ENCODE peak calls at places on chromosomes 2 and 18, in seven cellular contexts. U is left ventricle myocardium inferior; Q is tibial artery; L is foreskin fibroblast; D is heart left ventricle; J is CD8-positive, alpha-beta T cell; S is hepatocyte. M is an unnamed sample.

GRCh38 chr18:77141401-77142118 is 9.0 kb upstream of the MBP start:
- DNase-seq in J (no peak), S (no peak), L (no peak), Q (no peak), U (no peak), D (no peak), M (no peak)

GRCh38 chr2:183390109-183390508 is 265.9 kb downstream of the NUP35 start:
- DNase-seq in S (no peak), L (no peak), U (no peak), J (no peak), D (no peak), Q (no peak), M (no peak)

GRCh38 chr2:25308599-25308998 is 33.1 kb downstream of the DNMT3A start:
- DNase-seq in U (no peak), J (no peak), Q (no peak), S (no peak), L (no peak), D (no peak), M (no peak)

GRCh38 chr2:9287400-9288059 is 80.9 kb downstream of the ASAP2 start:
- DNase-seq in Q (no peak), L (peak; percentile 99), U (no peak), S (peak; percentile 24), J (no peak), D (no peak), M (no peak)

GRCh38 chr18:42196651-42197050 is 241.6 kb downstream of the PIK3C3 start:
- DNase-seq in J (no peak), U (no peak), Q (no peak), S (no peak), D (no peak), L (no peak), M (no peak)

GRCh38 chr2:236731767-236732580 is 162.3 kb downstream of the ACKR3 start:
- DNase-seq in U (peak; percentile 81), S (peak; percentile 72), L (no peak), J (no peak), D (peak; percentile 83), Q (peak; percentile 94), M (no peak)

GRCh38 chr18:25256439-25256838 is 95.5 kb downstream of the ZNF521 start:
- DNase-seq in J (no peak), S (no peak), D (no peak), U (no peak), L (no peak), Q (no peak), M (no peak)

GRCh38 chr18:44625367-44625766 is 55.3 kb upstream of the SETBP1 start:
- DNase-seq in J (no peak), U (no peak), Q (no peak), L (no peak), S (no peak), D (no peak), M (no peak)

GRCh38 chr2:112216158-112216557 is 38.7 kb downstream of the ZC3H8 start:
- DNase-seq in D (no peak), J (no peak), S (no peak), U (no peak), Q (no peak), L (no peak), M (no peak)

GRCh38 chr18:58267493-58267892 is 223.5 kb downstream of the NEDD4L start:
- DNase-seq in L (peak; percentile 26), S (no peak), Q (no peak), D (no peak), U (no peak), J (no peak), M (no peak)

GRCh38 chr2:64750001-64750816 is 96.5 kb upstream of the SERTAD2 start:
- DNase-seq in Q (peak; percentile 82), D (peak; percentile 55), J (peak; percentile 36), S (peak; percentile 74), L (peak; percentile 45), U (peak; percentile 48), M (peak; percentile 53)

GRCh38 chr2:240568678-240569522 is 616 bp downstream of the RNPEPL1 start:
- DNase-seq in S (peak; percentile 85), Q (peak; percentile 74), J (peak; percentile 64), U (peak; percentile 78), D (peak; percentile 85), L (peak; percentile 71), M (peak; percentile 61)

GRCh38 chr2:218317832-218318231 is 25.5 kb upstream of the TMBIM1 start:
- DNase-seq in D (no peak), U (no peak), S (no peak), Q (no peak), L (no peak), J (no peak), M (peak; percentile 75)

GRCh38 chr18:62418258-62418657 is 93.1 kb downstream of the TNFRSF11A start:
- DNase-seq in L (no peak), D (no peak), J (no peak), U (no peak), Q (no peak), S (no peak), M (no peak)

GRCh38 chr2:26581991-26582842 is 58.9 kb downstream of the CIB4 start:
- DNase-seq in Q (peak; percentile 51), J (no peak), L (no peak), S (no peak), U (no peak), D (no peak), M (no peak)

GRCh38 chr2:212618636-212619035 is 80.0 kb upstream of the ERBB4 start:
- DNase-seq in L (no peak), U (no peak), Q (no peak), S (no peak), J (no peak), D (no peak), M (no peak)

GRCh38 chr18:77042583-77042982 is 90.0 kb downstream of the MBP start:
- DNase-seq in Q (no peak), S (no peak), L (no peak), U (peak; percentile 48), J (no peak), D (no peak), M (no peak)

GRCh38 chr18:31554776-31555175 is 36.9 kb upstream of the TTR start:
- DNase-seq in L (no peak), Q (no peak), J (no peak), D (no peak), S (no peak), U (no peak), M (no peak)

GRCh38 chr18:31555971-31556747 is 35.5 kb upstream of the TTR start:
- DNase-seq in J (peak; percentile 28), D (no peak), L (peak; percentile 34), U (no peak), Q (no peak), S (peak; percentile 78), M (no peak)

GRCh38 chr18:31551883-31552282 is 39.8 kb upstream of the TTR start:
- DNase-seq in L (no peak), J (no peak), S (no peak), Q (no peak), U (no peak), D (no peak), M (no peak)

GRCh38 chr18:31557446-31557845 is 34.2 kb upstream of the TTR start:
- DNase-seq in D (no peak), L (no peak), Q (no peak), U (no peak), J (no peak), S (no peak), M (no peak)

DNA sequence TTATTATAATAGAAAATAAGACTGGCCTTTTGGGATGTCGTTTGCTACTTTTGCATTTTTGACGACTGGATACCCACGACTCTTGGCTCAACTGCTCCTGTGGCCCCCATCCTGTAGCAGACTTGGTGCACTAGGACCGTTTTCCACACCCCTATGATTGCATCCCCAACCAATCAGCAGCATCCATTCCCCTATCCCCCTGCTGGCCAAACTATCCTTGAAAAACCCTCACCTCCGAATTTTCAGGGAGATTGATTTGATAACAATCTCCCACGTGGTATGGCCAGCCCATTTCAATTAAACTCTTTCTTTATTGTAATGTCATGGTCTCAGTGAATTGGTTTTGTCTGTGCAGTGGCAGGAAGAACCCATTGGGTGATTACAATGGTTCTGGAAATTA is 37.9 kb upstream of the TTR start:
- DNase-seq in S (no peak), L (no peak), U (no peak), D (no peak), Q (no peak), J (no peak), M (no peak)
- TF ChIP-seq CTCF in S (no peak), L (peak; percentile 7), U (no peak), D (no peak), Q (no peak), J (no peak), M (peak; percentile 18)

GRCh38 chr2:36526216-36526615 is 71.8 kb downstream of the FEZ2 start:
- DNase-seq in J (no peak), S (no peak), D (no peak), Q (no peak), L (no peak), U (no peak), M (no peak)

GRCh38 chr2:36530983-36531354 is 67.0 kb downstream of the FEZ2 start:
- DNase-seq in L (no peak), J (no peak), Q (no peak), S (no peak), D (peak; percentile 56), U (no peak), M (no peak)

GRCh38 chr2:36530178-36530982 is 67.6 kb downstream of the FEZ2 start:
- DNase-seq in S (no peak), D (no peak), J (no peak), L (peak; percentile 49), U (no peak), Q (no peak), M (no peak)

GRCh38 chr2:36528274-36528673 is 69.7 kb downstream of the FEZ2 start:
- DNase-seq in S (no peak), J (no peak), U (no peak), Q (no peak), D (no peak), L (no peak), M (no peak)

DNA sequence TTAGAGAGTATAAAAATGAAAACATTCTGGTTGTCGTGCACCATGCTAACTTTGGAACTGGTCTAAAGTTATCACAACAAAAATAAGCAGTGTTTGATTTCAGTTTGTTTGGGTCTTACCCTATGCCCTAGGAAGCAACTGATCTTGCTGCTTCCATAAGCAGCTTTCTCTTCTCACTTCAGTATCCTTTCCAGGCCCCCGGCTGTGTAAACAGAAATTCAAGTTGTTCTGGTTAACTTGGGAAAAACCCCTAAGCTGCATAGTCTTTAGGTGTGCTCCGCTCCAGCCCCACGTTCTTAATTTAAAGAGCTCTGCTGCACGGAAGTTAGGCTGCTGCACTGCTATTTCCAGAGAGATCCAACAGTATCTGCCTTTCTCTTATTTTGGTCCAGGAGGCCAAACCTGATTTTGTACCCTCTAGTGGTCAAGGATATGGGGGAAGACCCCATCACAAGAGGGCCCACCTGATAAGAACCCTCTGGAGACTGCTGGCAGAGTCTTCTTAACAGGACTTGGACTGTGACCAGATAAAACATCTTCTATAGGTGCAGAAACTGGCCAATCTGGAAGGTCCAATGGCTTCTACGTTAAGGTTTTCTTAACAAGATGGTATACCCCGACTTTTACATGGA is 69.1 kb downstream of the FEZ2 start:
- DNase-seq in Q (no peak), L (no peak), J (no peak), U (no peak), D (no peak), S (no peak), M (no peak)
- TF ChIP-seq CTCF in Q (no peak), L (no peak), J (no peak), U (no peak), D (no peak), S (no peak), M (no peak)

GRCh38 chr2:99615247-99615771 is 125.5 kb upstream of the REV1 start:
- DNase-seq in L (no peak), U (no peak), S (no peak), J (no peak), D (no peak), Q (no peak), M (no peak)
- TF ChIP-seq CTCF in L (peak; percentile 4), U (no peak), S (no peak), J (no peak), D (no peak), Q (no peak), M (no peak)

GRCh38 chr18:29879763-29880162 is 1162.8 kb downstream of the DSC3 start:
- DNase-seq in S (no peak), Q (no peak), D (no peak), J (no peak), U (no peak), L (no peak), M (no peak)
- TF ChIP-seq CTCF in S (peak; percentile 12), Q (no peak), D (no peak), J (no peak), U (no peak), L (no peak), M (no peak)

M was measured in CD14-positive monocyte.